ENCODE peak calls at places on chromosomes 12 and 14, in eight cellular contexts. X is mammary epithelial cell; S is stimulated activated CD4-positive, alpha-beta T cell treated with anti-CD3 and anti-CD28 coated beads, Interleukin-15, amount 100 ng/mL, for 24 hours; R is AG10803; P is H54; I is naive thymus-derived CD4-positive, alpha-beta T cell; U is G401; Y is amniotic epithelial cell. Q is an unnamed sample.

GRCh38 chr14:100736269-100737180 is 9.8 kb downstream of the DLK1 start:
- DNase-seq in P (no peak), I (no peak), S (no peak), U (no peak), X (no peak), R (no peak), Y (no peak), Q (no peak)

GRCh38 chr12:16606936-16607335 is 974 bp upstream of the LMO3 start:
- DNase-seq in S (no peak), P (no peak), R (no peak), I (no peak), X (no peak), U (no peak), Y (no peak), Q (no peak)

GRCh38 chr12:53267309-53268008 is 640 bp upstream of the ESPL1 start:
- DNase-seq in P (no peak), U (no peak), Y (no peak), S (peak), X (no peak), I (no peak), R (no peak), Q (no peak)

GRCh38 chr14:72024043-72024407 is 91.8 kb downstream of the RGS6 start:
- DNase-seq in S (peak), Y (peak), P (peak), I (no peak), R (peak), X (peak), U (peak), Q (no peak)

GRCh38 chr14:33457021-33457420 is 493.9 kb downstream of the EGLN3 start:
- DNase-seq in I (no peak), X (peak), S (no peak), U (peak), Y (no peak), P (no peak), R (peak), Q (no peak)

GRCh38 chr14:92473261-92473946 is 40.2 kb upstream of the RIN3 start:
- DNase-seq in R (peak), X (no peak), I (no peak), P (no peak), S (no peak), Y (peak), U (no peak), Q (no peak)

GRCh38 chr14:56057071-56057865 is 60.9 kb upstream of the PELI2 start:
- DNase-seq in P (no peak), U (no peak), Y (peak), I (no peak), X (no peak), R (no peak), S (no peak), Q (no peak)

GRCh38 chr12:121911824-121912585 is 6.4 kb upstream of the CFAP251 start:
- DNase-seq in Y (no peak), I (no peak), X (peak), R (no peak), P (no peak), S (peak), U (no peak), Q (no peak)

GRCh38 chr12:108683906-108684556 is 47.3 kb downstream of the CORO1C start:
- DNase-seq in U (no peak), I (no peak), P (no peak), R (no peak), S (no peak), X (no peak), Y (no peak), Q (no peak)

GRCh38 chr14:94123296-94123695 is 6.1 kb downstream of the IFI27L2 start:
- DNase-seq in Y (no peak), P (no peak), U (no peak), S (no peak), I (no peak), R (no peak), X (no peak), Q (peak)

GRCh38 chr12:77943466-77943865 is 112.8 kb downstream of the NAV3 start:
- DNase-seq in U (no peak), Y (peak), P (no peak), R (peak), I (no peak), X (peak), S (no peak), Q (no peak)

GRCh38 chr14:78005325-78005724 is 164.8 kb upstream of the NRXN3 start:
- DNase-seq in P (no peak), R (peak), I (no peak), X (peak), Y (no peak), S (no peak), U (no peak), Q (no peak)

GRCh38 chr12:87363497-87364084 is 665.6 kb downstream of the C12orf50 start:
- DNase-seq in Y (no peak), I (no peak), X (no peak), U (no peak), R (no peak), P (no peak), S (no peak), Q (no peak)

GRCh38 chr12:131044760-131045381 is 91.2 kb downstream of the ADGRD1 start:
- DNase-seq in S (no peak), Y (no peak), R (no peak), X (no peak), I (no peak), P (no peak), U (no peak), Q (no peak)

GRCh38 chr12:18476866-18477265 is 215.5 kb downstream of the PIK3C2G start:
- DNase-seq in P (no peak), X (no peak), Y (no peak), I (no peak), U (no peak), S (no peak), R (peak), Q (no peak)

GRCh38 chr12:49369723-49370145 is 2.5 kb downstream of the SPATS2 start:
- DNase-seq in I (peak), U (no peak), S (peak), X (no peak), R (peak), P (no peak), Y (no peak), Q (no peak)

GRCh38 chr12:106149096-106149784 is 10.5 kb upstream of the NUAK1 start:
- DNase-seq in R (peak), I (no peak), Y (peak), X (no peak), U (no peak), P (no peak), S (peak), Q (no peak)

GRCh38 chr12:74689071-74689655 is 151.5 kb downstream of the ATXN7L3B start:
- DNase-seq in U (peak), X (peak), S (no peak), R (peak), Y (peak), P (no peak), I (no peak), Q (peak)

GRCh38 chr12:8065991-8066594 is at the start of gene C3AR1:
- DNase-seq in I (peak), U (no peak), S (peak), X (peak), Y (peak), P (peak), R (peak), Q (no peak)

GRCh38 chr12:64039285-64039871 is 182.7 kb downstream of the KICS2 start:
- DNase-seq in X (peak), U (peak), I (no peak), Y (peak), R (peak), S (no peak), P (no peak), Q (no peak)

GRCh38 chr12:126346087-126346486 is 1280.9 kb downstream of the AACS start:
- DNase-seq in I (no peak), R (no peak), X (no peak), S (no peak), U (no peak), P (no peak), Y (no peak), Q (no peak)

GRCh38 chr12:109466821-109467220 is 10.3 kb downstream of the KCTD10 start:
- DNase-seq in Y (no peak), S (no peak), R (no peak), P (no peak), X (no peak), U (no peak), I (no peak), Q (no peak)

GRCh38 chr14:33959692-33960151 is 8.8 kb upstream of the EGLN3 start:
- DNase-seq in U (peak), S (no peak), P (no peak), Y (peak), I (no peak), R (no peak), X (no peak), Q (no peak)